ENCODE peak calls at places on chromosomes 11 and 22, in five cellular contexts. One of them, this sample, is unnamed.

GRCh38 chr22:31492151-31492550 is 2.5 kb upstream of the EIF4ENIF1 start:
- DNase-seq in IMR-90: no peak
- DNase-seq in esophagus squamous epithelium: no peak
- DNase-seq in A549: no peak
- DNase-seq in esophagus muscularis mucosa: no peak
- DNase-seq in this sample: no peak

GRCh38 chr11:65639623-65640482 is 2.0 kb downstream of the SIPA1 start:
- DNase-seq in IMR-90: no peak
- DNase-seq in esophagus squamous epithelium: peak; percentile 67
- DNase-seq in A549: no peak
- DNase-seq in esophagus muscularis mucosa: no peak
- DNase-seq in this sample: no peak

GRCh38 chr22:48948575-48949170 is 879.0 kb downstream of the BRD1 start:
- DNase-seq in IMR-90: no peak
- DNase-seq in esophagus squamous epithelium: no peak
- DNase-seq in A549: no peak
- DNase-seq in esophagus muscularis mucosa: peak; percentile 47
- DNase-seq in this sample: peak; percentile 79

GRCh38 chr22:38397189-38398097 is 57.6 kb downstream of the KCNJ4 start:
- DNase-seq in IMR-90: no peak
- DNase-seq in esophagus squamous epithelium: no peak
- DNase-seq in A549: peak; percentile 26
- DNase-seq in esophagus muscularis mucosa: no peak
- DNase-seq in this sample: no peak

GRCh38 chr11:31921066-31921465 is 109.9 kb upstream of the PAX6 start:
- DNase-seq in IMR-90: no peak
- DNase-seq in esophagus squamous epithelium: no peak
- DNase-seq in A549: no peak
- DNase-seq in esophagus muscularis mucosa: no peak
- DNase-seq in this sample: no peak

GRCh38 chr11:73239111-73239521 is 21.0 kb downstream of the P2RY2 start:
- DNase-seq in IMR-90: no peak
- DNase-seq in esophagus squamous epithelium: no peak
- DNase-seq in A549: no peak
- DNase-seq in esophagus muscularis mucosa: no peak
- DNase-seq in this sample: no peak

GRCh38 chr11:28792856-28793255 is 684.7 kb downstream of the METTL15 start:
- DNase-seq in IMR-90: no peak
- DNase-seq in esophagus squamous epithelium: no peak
- DNase-seq in A549: no peak
- DNase-seq in esophagus muscularis mucosa: no peak
- DNase-seq in this sample: no peak

GRCh38 chr22:40791241-40791640 is 27.9 kb downstream of the SLC25A17 start:
- DNase-seq in IMR-90: no peak
- DNase-seq in esophagus squamous epithelium: no peak
- DNase-seq in A549: no peak
- DNase-seq in esophagus muscularis mucosa: no peak
- DNase-seq in this sample: no peak

GRCh38 chr22:42906605-42907338 is 49.7 kb upstream of the ARFGAP3 start:
- DNase-seq in IMR-90: peak; percentile 16
- DNase-seq in esophagus squamous epithelium: no peak
- DNase-seq in A549: no peak
- DNase-seq in esophagus muscularis mucosa: no peak
- DNase-seq in this sample: no peak

GRCh38 chr22:42313804-42314581 is 43.5 kb upstream of the TCF20 start:
- DNase-seq in IMR-90: peak; percentile 54
- DNase-seq in esophagus squamous epithelium: no peak
- DNase-seq in A549: peak; percentile 77
- DNase-seq in esophagus muscularis mucosa: no peak
- DNase-seq in this sample: no peak

GRCh38 chr11:64643258-64643881 is 52.4 kb downstream of the SLC22A12 start:
- DNase-seq in IMR-90: no peak
- DNase-seq in esophagus squamous epithelium: no peak
- DNase-seq in A549: no peak
- DNase-seq in esophagus muscularis mucosa: no peak
- DNase-seq in this sample: no peak

GRCh38 chr22:27859336-27859735 is 57.8 kb upstream of the MN1 start:
- DNase-seq in IMR-90: peak; percentile 46
- DNase-seq in esophagus squamous epithelium: no peak
- DNase-seq in A549: no peak
- DNase-seq in esophagus muscularis mucosa: no peak
- DNase-seq in this sample: no peak

GRCh38 chr11:126561327-126561893 is 205.9 kb downstream of the ST3GAL4 start:
- DNase-seq in IMR-90: peak; percentile 69
- DNase-seq in esophagus squamous epithelium: no peak
- DNase-seq in A549: peak; percentile 10
- DNase-seq in esophagus muscularis mucosa: no peak
- DNase-seq in this sample: no peak

GRCh38 chr22:50670513-50670912 is 2.1 kb upstream of the SHANK3 start:
- DNase-seq in IMR-90: no peak
- DNase-seq in esophagus squamous epithelium: no peak
- DNase-seq in A549: no peak
- DNase-seq in esophagus muscularis mucosa: no peak
- DNase-seq in this sample: no peak

GRCh38 chr11:41578421-41579047 is 119.1 kb upstream of the LRRC4C start:
- DNase-seq in IMR-90: no peak
- DNase-seq in esophagus squamous epithelium: no peak
- DNase-seq in A549: peak; percentile 7
- DNase-seq in esophagus muscularis mucosa: no peak
- DNase-seq in this sample: no peak

GRCh38 chr11:44623716-44624491 is 58.4 kb downstream of the CD82 start:
- DNase-seq in IMR-90: peak; percentile 43
- DNase-seq in esophagus squamous epithelium: no peak
- DNase-seq in A549: no peak
- DNase-seq in esophagus muscularis mucosa: peak; percentile 89
- DNase-seq in this sample: peak; percentile 82

GRCh38 chr22:31098633-31099110 is 8.7 kb downstream of the SELENOM start:
- DNase-seq in IMR-90: no peak
- DNase-seq in esophagus squamous epithelium: no peak
- DNase-seq in A549: no peak
- DNase-seq in esophagus muscularis mucosa: no peak
- DNase-seq in this sample: no peak

GRCh38 chr22:46801826-46802607 is 39.6 kb downstream of the TBC1D22A start:
- DNase-seq in IMR-90: no peak
- DNase-seq in esophagus squamous epithelium: no peak
- DNase-seq in A549: no peak
- DNase-seq in esophagus muscularis mucosa: no peak
- DNase-seq in this sample: no peak

GRCh38 chr11:106697058-106697457 is 321.2 kb downstream of the GUCY1A2 start:
- DNase-seq in IMR-90: peak; percentile 76
- DNase-seq in esophagus squamous epithelium: no peak
- DNase-seq in A549: no peak
- DNase-seq in esophagus muscularis mucosa: no peak
- DNase-seq in this sample: no peak

GRCh38 chr11:70364745-70365535 is 33.4 kb upstream of the CTTN start:
- DNase-seq in IMR-90: no peak
- DNase-seq in esophagus squamous epithelium: no peak
- DNase-seq in A549: no peak
- DNase-seq in esophagus muscularis mucosa: peak; percentile 70
- DNase-seq in this sample: no peak

GRCh38 chr11:2770556-2771301 is 70.9 kb upstream of the KCNQ1OT1 start:
- DNase-seq in IMR-90: no peak
- DNase-seq in esophagus squamous epithelium: no peak
- DNase-seq in A549: no peak
- DNase-seq in esophagus muscularis mucosa: peak; percentile 12
- DNase-seq in this sample: peak; percentile 93

GRCh38 chr11:86497310-86497709 is 122.6 kb downstream of the CCDC81 start:
- DNase-seq in IMR-90: peak; percentile 67
- DNase-seq in esophagus squamous epithelium: no peak
- DNase-seq in A549: no peak
- DNase-seq in esophagus muscularis mucosa: no peak
- DNase-seq in this sample: no peak

GRCh38 chr22:35203583-35203982 is 53.7 kb upstream of the HMGXB4 start:
- DNase-seq in IMR-90: no peak
- DNase-seq in esophagus squamous epithelium: no peak
- DNase-seq in A549: no peak
- DNase-seq in esophagus muscularis mucosa: no peak
- DNase-seq in this sample: no peak

GRCh38 chr22:32964411-32965057 is 93.6 kb downstream of the SYN3 start:
- DNase-seq in IMR-90: no peak
- DNase-seq in esophagus squamous epithelium: no peak
- DNase-seq in A549: no peak
- DNase-seq in esophagus muscularis mucosa: no peak
- DNase-seq in this sample: no peak

GRCh38 chr22:46590334-46590733 is 29.9 kb upstream of the GRAMD4 start:
- DNase-seq in IMR-90: no peak
- DNase-seq in esophagus squamous epithelium: no peak
- DNase-seq in A549: no peak
- DNase-seq in esophagus muscularis mucosa: no peak
- DNase-seq in this sample: no peak

GRCh38 chr11:116078101-116078561 is 573.9 kb upstream of the CADM1 start:
- DNase-seq in IMR-90: peak; percentile 20
- DNase-seq in esophagus squamous epithelium: no peak
- DNase-seq in A549: no peak
- DNase-seq in esophagus muscularis mucosa: no peak
- DNase-seq in this sample: no peak

GRCh38 chr11:122746050-122746478 is 90.5 kb downstream of the UBASH3B start:
- DNase-seq in IMR-90: no peak
- DNase-seq in esophagus squamous epithelium: no peak
- DNase-seq in A549: no peak
- DNase-seq in esophagus muscularis mucosa: no peak
- DNase-seq in this sample: no peak
- H3K4me1 ChIP-seq in IMR-90: peaks cover 32% of the 10 kb centered on the region
- H3K4me1 ChIP-seq in esophagus squamous epithelium: peaks cover 3% of the 10 kb centered on the region
- H3K4me1 ChIP-seq in A549: peaks cover 15% of the 10 kb centered on the region
- H3K4me1 ChIP-seq in esophagus muscularis mucosa: no peaks in the 10 kb centered on the region
- H3K4me1 ChIP-seq in this sample: peaks cover 31% of the 10 kb centered on the region

GRCh38 chr11:58898106-58898505 is 41.2 kb upstream of the GLYATL1 start:
- DNase-seq in IMR-90: no peak
- DNase-seq in esophagus squamous epithelium: no peak
- DNase-seq in A549: no peak
- DNase-seq in esophagus muscularis mucosa: no peak
- DNase-seq in this sample: no peak

GRCh38 chr11:58888579-58888978 is 44.1 kb upstream of the GLYATL2 start:
- DNase-seq in IMR-90: no peak
- DNase-seq in esophagus squamous epithelium: no peak
- DNase-seq in A549: no peak
- DNase-seq in esophagus muscularis mucosa: no peak
- DNase-seq in this sample: no peak

GRCh38 chr11:58893899-58894298 is 45.4 kb upstream of the GLYATL1 start:
- DNase-seq in IMR-90: no peak
- DNase-seq in esophagus squamous epithelium: no peak
- DNase-seq in A549: no peak
- DNase-seq in esophagus muscularis mucosa: no peak
- DNase-seq in this sample: no peak
- TF ChIP-seq POLR2A in IMR-90: no peak
- TF ChIP-seq POLR2A in esophagus squamous epithelium: no peak
- TF ChIP-seq POLR2A in A549: no peak
- TF ChIP-seq POLR2A in esophagus muscularis mucosa: no peak
- TF ChIP-seq POLR2A in this sample: no peak

GRCh38 chr11:131190446-131190845 is 180.0 kb upstream of the NTM start:
- DNase-seq in IMR-90: no peak
- DNase-seq in esophagus squamous epithelium: no peak
- DNase-seq in A549: no peak
- DNase-seq in esophagus muscularis mucosa: no peak
- DNase-seq in this sample: no peak

GRCh38 chr11:131186629-131187075 is 183.8 kb upstream of the NTM start:
- DNase-seq in IMR-90: no peak
- DNase-seq in esophagus squamous epithelium: no peak
- DNase-seq in A549: no peak
- DNase-seq in esophagus muscularis mucosa: no peak
- DNase-seq in this sample: no peak

GRCh38 chr11:131185915-131186314 is 184.5 kb upstream of the NTM start:
- DNase-seq in IMR-90: no peak
- DNase-seq in esophagus squamous epithelium: no peak
- DNase-seq in A549: no peak
- DNase-seq in esophagus muscularis mucosa: no peak
- DNase-seq in this sample: no peak
- H3K4me3 ChIP-seq in IMR-90: no peak overlapping the region
- H3K4me3 ChIP-seq in esophagus squamous epithelium: no peak overlapping the region
- H3K4me3 ChIP-seq in A549: no peak overlapping the region
- H3K4me3 ChIP-seq in esophagus muscularis mucosa: no peak overlapping the region
- H3K4me3 ChIP-seq in this sample: no peak overlapping the region

DNA sequence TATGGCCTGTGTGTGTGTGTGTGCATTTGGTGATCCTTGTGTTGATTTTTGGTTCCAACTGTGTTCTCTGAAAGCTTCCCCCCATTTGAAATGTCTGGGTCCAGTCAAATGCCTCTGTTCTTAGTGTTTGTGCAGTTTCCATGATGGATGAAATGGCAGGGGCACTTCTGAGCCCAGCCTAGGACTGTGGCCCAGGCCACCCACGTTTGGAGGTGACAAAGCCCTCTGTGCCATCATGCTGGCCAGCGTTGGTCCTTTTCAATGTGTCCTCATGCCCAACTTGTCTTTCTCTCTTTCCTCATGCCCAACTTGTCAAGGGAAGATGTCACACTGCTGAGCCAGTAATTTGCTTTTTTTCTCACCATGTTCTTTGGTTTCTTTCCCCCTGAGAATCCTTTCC is 113.8 kb upstream of the NAV2 start:
- DNase-seq in IMR-90: no peak
- DNase-seq in esophagus squamous epithelium: no peak
- DNase-seq in A549: no peak
- DNase-seq in esophagus muscularis mucosa: no peak
- DNase-seq in this sample: no peak
- H3K4me1 ChIP-seq in IMR-90: peaks cover 31% of the 10 kb centered on the region
- H3K4me1 ChIP-seq in esophagus squamous epithelium: peaks cover 5% of the 10 kb centered on the region
- H3K4me1 ChIP-seq in A549: peaks cover 63% of the 10 kb centered on the region
- H3K4me1 ChIP-seq in esophagus muscularis mucosa: peaks cover 28% of the 10 kb centered on the region
- H3K4me1 ChIP-seq in this sample: peaks cover 21% of the 10 kb centered on the region

GRCh38 chr11:118605116-118605867 is 2.1 kb upstream of the PHLDB1 start:
- DNase-seq in IMR-90: peak; percentile 94
- DNase-seq in esophagus squamous epithelium: no peak
- DNase-seq in A549: no peak
- DNase-seq in esophagus muscularis mucosa: peak; percentile 93
- DNase-seq in this sample: no peak
- TF ChIP-seq POLR2A in IMR-90: peak; percentile 75
- TF ChIP-seq POLR2A in esophagus squamous epithelium: no peak
- TF ChIP-seq POLR2A in A549: no peak
- TF ChIP-seq POLR2A in esophagus muscularis mucosa: no peak
- TF ChIP-seq POLR2A in this sample: peak; percentile 36

GRCh38 chr22:44669725-44670027 is 32.3 kb upstream of the PRR5 start:
- DNase-seq in IMR-90: peak; percentile 37
- DNase-seq in esophagus squamous epithelium: no peak
- DNase-seq in A549: peak; percentile 41
- DNase-seq in esophagus muscularis mucosa: no peak
- DNase-seq in this sample: no peak
- H3K4me3 ChIP-seq in IMR-90: peak overlapping the region; percentile 75
- H3K4me3 ChIP-seq in esophagus squamous epithelium: no peak overlapping the region
- H3K4me3 ChIP-seq in A549: no peak overlapping the region
- H3K4me3 ChIP-seq in esophagus muscularis mucosa: peak overlapping the region; percentile 62
- H3K4me3 ChIP-seq in this sample: peak overlapping the region; percentile 76

DNA sequence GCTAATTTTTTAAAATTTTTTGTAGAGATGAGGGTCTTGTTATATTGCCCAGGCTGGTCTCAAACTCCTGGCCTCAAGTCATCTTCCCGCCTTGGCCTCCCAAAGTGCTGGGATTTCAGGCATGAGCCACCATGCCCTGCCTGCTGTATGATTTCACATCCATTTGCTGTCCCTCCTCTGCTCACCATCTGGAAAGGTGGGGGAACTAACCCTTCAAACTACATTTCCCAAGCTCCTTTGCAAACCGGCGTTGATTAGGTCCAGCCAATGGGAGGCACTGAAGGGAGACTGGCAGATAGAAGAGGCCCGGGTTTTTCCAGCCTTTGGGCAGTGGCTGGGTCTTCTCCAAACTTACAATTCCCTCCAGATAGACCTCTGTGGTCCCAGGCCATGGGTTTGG is 19.3 kb downstream of the RFPL1 start:
- DNase-seq in IMR-90: peak; percentile 37
- DNase-seq in esophagus squamous epithelium: no peak
- DNase-seq in A549: peak; percentile 60
- DNase-seq in esophagus muscularis mucosa: no peak
- DNase-seq in this sample: no peak
- H3K4me1 ChIP-seq in IMR-90: no peaks in the 10 kb centered on the region
- H3K4me1 ChIP-seq in esophagus squamous epithelium: no peaks in the 10 kb centered on the region
- H3K4me1 ChIP-seq in A549: no peaks in the 10 kb centered on the region
- H3K4me1 ChIP-seq in esophagus muscularis mucosa: peaks cover 11% of the 10 kb centered on the region
- H3K4me1 ChIP-seq in this sample: no peaks in the 10 kb centered on the region

This sample was measured in vagina.